ENCODE peak calls at places on chromosomes 12 and 14, in five cellular contexts. B is effector memory CD8-positive, alpha-beta T cell; M is activated CD4-positive, alpha-beta T cell treated with anti-CD3 and anti-CD28 coated beads, Interleukin-2, amount 10 ng/mL, durations not matched to agents 24 days and 14 days; N is activated naive CD4-positive, alpha-beta T cell; Q is KG1. P is an unnamed sample.

GRCh38 chr12:79046021-79046420 is 181.4 kb downstream of the SYT1 start:
- DNase-seq in N (no peak), Q (no peak), B (no peak), M (no peak), P (no peak)

GRCh38 chr14:89325299-89325883 is 91.6 kb downstream of the FOXN3 start:
- DNase-seq in N (no peak), B (no peak), M (no peak), Q (no peak), P (no peak)

GRCh38 chr14:22656945-22657711 is 13.0 kb upstream of the OR6J1 start:
- DNase-seq in Q (no peak), B (no peak), M (no peak), N (no peak), P (no peak)

GRCh38 chr12:15590180-15590826 is 198.9 kb downstream of the EPS8 start:
- DNase-seq in B (peak; percentile 38), M (peak; percentile 85), N (peak; percentile 1), Q (no peak), P (no peak)

GRCh38 chr14:93962701-93963601 is 13.4 kb downstream of the ASB2 start:
- DNase-seq in M (peak; percentile 91), N (no peak), Q (peak; percentile 63), B (peak; percentile 62), P (no peak)

GRCh38 chr14:102910442-102910841 is 12.0 kb upstream of the AMN start:
- DNase-seq in B (no peak), M (no peak), Q (no peak), N (no peak), P (no peak)

GRCh38 chr14:39396448-39396847 is 35.8 kb downstream of the FBXO33 start:
- DNase-seq in B (no peak), M (no peak), Q (no peak), N (no peak), P (no peak)

GRCh38 chr14:96797943-96798349 is 764 bp downstream of the VRK1 start:
- DNase-seq in Q (peak; percentile 14), N (no peak), M (no peak), B (no peak), P (no peak)

GRCh38 chr12:104218935-104219334 is 3.4 kb downstream of the TXNRD1 start:
- DNase-seq in N (no peak), Q (no peak), M (no peak), B (no peak), P (no peak)

GRCh38 chr14:85276829-85277228 is 253.1 kb upstream of the FLRT2 start:
- DNase-seq in M (no peak), N (no peak), Q (no peak), B (no peak), P (no peak)

GRCh38 chr12:33438890-33439586 is 581 bp downstream of the SYT10 start:
- DNase-seq in B (no peak), N (no peak), Q (no peak), M (peak; percentile 54), P (no peak)

GRCh38 chr14:105023144-105023543 is 2.3 kb upstream of the CDCA4 start:
- DNase-seq in N (no peak), M (no peak), B (no peak), Q (no peak), P (no peak)

GRCh38 chr14:103508521-103508920 is 14.1 kb downstream of the CKB start:
- DNase-seq in B (no peak), N (no peak), M (no peak), Q (no peak), P (no peak)

GRCh38 chr14:51293149-51293925 is 53.3 kb downstream of the TMX1 start:
- DNase-seq in N (no peak), Q (no peak), B (no peak), M (no peak), P (no peak)

GRCh38 chr14:105197274-105197673 is 16.2 kb upstream of the NUDT14 start:
- DNase-seq in Q (no peak), B (no peak), N (no peak), M (no peak), P (no peak)

GRCh38 chr14:51208982-51209381 is 31.1 kb upstream of the TMX1 start:
- DNase-seq in B (no peak), Q (no peak), N (no peak), M (no peak), P (no peak)

GRCh38 chr12:1457901-1458300 is 136.5 kb downstream of the FBXL14 start:
- DNase-seq in B (no peak), Q (no peak), N (no peak), M (no peak), P (no peak)

GRCh38 chr12:116962197-116962596 is 51.4 kb downstream of the FBXW8 start:
- DNase-seq in B (no peak), Q (peak; percentile 36), N (no peak), M (peak; percentile 63), P (no peak)

GRCh38 chr14:93943052-93943451 is 15.9 kb downstream of the FAM181A start:
- DNase-seq in N (no peak), M (no peak), B (no peak), Q (no peak), P (no peak)

GRCh38 chr14:77682158-77682553 is 25.7 kb downstream of the ALKBH1 start:
- DNase-seq in B (no peak), N (no peak), M (no peak), Q (no peak), P (no peak)

GRCh38 chr14:66476964-66477363 is 9.2 kb upstream of the CCDC196 start:
- DNase-seq in Q (no peak), M (no peak), N (no peak), B (no peak), P (no peak)

GRCh38 chr12:53061404-53062010 is 11.6 kb downstream of the TNS2 start:
- DNase-seq in Q (no peak), B (no peak), N (no peak), M (no peak), P (no peak)

GRCh38 chr14:24695265-24696241 is 61.6 kb upstream of the GZMB start:
- DNase-seq in N (no peak), Q (peak; percentile 62), B (no peak), M (peak; percentile 73), P (no peak)

GRCh38 chr14:29528889-29529288 is 398.8 kb downstream of the PRKD1 start:
- DNase-seq in N (no peak), B (no peak), Q (no peak), M (no peak), P (no peak)

P was measured in stimulated activated CD4-positive, alpha-beta T cell treated with anti-CD3 and anti-CD28 coated beads, Interleukin-1b, Interleukin-23, amount 100 ng/mL, for 1 hour.